ENCODE peak calls at places on chromosome 3, in five cellular contexts. One of them, this sample, is unnamed.

GRCh38 chr3:70992131-70992530 is 591.4 kb downstream of the FOXP1 start:
- DNase-seq in HL-60: no peak
- DNase-seq in choroid plexus epithelial cell: no peak
- DNase-seq in HFFc6: no peak
- DNase-seq in HCT116: no peak
- DNase-seq in this sample: no peak

GRCh38 chr3:169984287-169984686 is 17.7 kb downstream of the SEC62 start:
- DNase-seq in HL-60: no peak
- DNase-seq in choroid plexus epithelial cell: no peak
- DNase-seq in HFFc6: no peak
- DNase-seq in HCT116: no peak
- DNase-seq in this sample: no peak

GRCh38 chr3:154247806-154248480 is 76.3 kb downstream of the DHX36 start:
- DNase-seq in HL-60: no peak
- DNase-seq in choroid plexus epithelial cell: no peak
- DNase-seq in HFFc6: no peak
- DNase-seq in HCT116: no peak
- DNase-seq in this sample: no peak

GRCh38 chr3:16803019-16803418 is 81.7 kb upstream of the PLCL2 start:
- DNase-seq in HL-60: no peak
- DNase-seq in choroid plexus epithelial cell: no peak
- DNase-seq in HFFc6: no peak
- DNase-seq in HCT116: no peak
- DNase-seq in this sample: no peak

GRCh38 chr3:133301194-133301593 is 98.7 kb upstream of the BFSP2 start:
- DNase-seq in HL-60: no peak
- DNase-seq in choroid plexus epithelial cell: peak
- DNase-seq in HFFc6: peak
- DNase-seq in HCT116: no peak
- DNase-seq in this sample: peak

GRCh38 chr3:24583004-24583403 is 88.4 kb upstream of the THRB start:
- DNase-seq in HL-60: no peak
- DNase-seq in choroid plexus epithelial cell: peak
- DNase-seq in HFFc6: no peak
- DNase-seq in HCT116: no peak
- DNase-seq in this sample: no peak

GRCh38 chr3:184765730-184766074 is 46.3 kb upstream of the VPS8 start:
- DNase-seq in HL-60: peak
- DNase-seq in choroid plexus epithelial cell: no peak
- DNase-seq in HFFc6: no peak
- DNase-seq in HCT116: no peak
- DNase-seq in this sample: no peak

GRCh38 chr3:24598691-24599090 is 104.0 kb upstream of the THRB start:
- DNase-seq in HL-60: no peak
- DNase-seq in choroid plexus epithelial cell: peak
- DNase-seq in HFFc6: no peak
- DNase-seq in HCT116: no peak
- DNase-seq in this sample: no peak

GRCh38 chr3:58647661-58648141 is 18.9 kb downstream of the FAM3D start:
- DNase-seq in HL-60: no peak
- DNase-seq in choroid plexus epithelial cell: no peak
- DNase-seq in HFFc6: no peak
- DNase-seq in HCT116: no peak
- DNase-seq in this sample: no peak

GRCh38 chr3:58236527-58237237 is 910 bp upstream of the ABHD6 start:
- DNase-seq in HL-60: no peak
- DNase-seq in choroid plexus epithelial cell: no peak
- DNase-seq in HFFc6: no peak
- DNase-seq in HCT116: no peak
- DNase-seq in this sample: no peak

GRCh38 chr3:110815008-110815583 is 256.5 kb upstream of the NECTIN3 start:
- DNase-seq in HL-60: no peak
- DNase-seq in choroid plexus epithelial cell: peak
- DNase-seq in HFFc6: peak
- DNase-seq in HCT116: peak
- DNase-seq in this sample: no peak

GRCh38 chr3:134965849-134966248 is 170.8 kb downstream of the EPHB1 start:
- DNase-seq in HL-60: no peak
- DNase-seq in choroid plexus epithelial cell: no peak
- DNase-seq in HFFc6: no peak
- DNase-seq in HCT116: no peak
- DNase-seq in this sample: no peak

GRCh38 chr3:185728630-185729334 is 96.1 kb downstream of the IGF2BP2 start:
- DNase-seq in HL-60: no peak
- DNase-seq in choroid plexus epithelial cell: peak
- DNase-seq in HFFc6: peak
- DNase-seq in HCT116: no peak
- DNase-seq in this sample: no peak

GRCh38 chr3:188468196-188468595 is 314.2 kb downstream of the LPP start:
- DNase-seq in HL-60: no peak
- DNase-seq in choroid plexus epithelial cell: peak
- DNase-seq in HFFc6: no peak
- DNase-seq in HCT116: no peak
- DNase-seq in this sample: peak

GRCh38 chr3:69359916-69360315 is 26.0 kb downstream of the FRMD4B start:
- DNase-seq in HL-60: no peak
- DNase-seq in choroid plexus epithelial cell: no peak
- DNase-seq in HFFc6: no peak
- DNase-seq in HCT116: no peak
- DNase-seq in this sample: no peak

GRCh38 chr3:137205394-137206060 is 247.7 kb downstream of the IL20RB start:
- DNase-seq in HL-60: no peak
- DNase-seq in choroid plexus epithelial cell: no peak
- DNase-seq in HFFc6: no peak
- DNase-seq in HCT116: no peak
- DNase-seq in this sample: no peak

GRCh38 chr3:107798381-107798780 is 275.6 kb downstream of the BBX start:
- DNase-seq in HL-60: no peak
- DNase-seq in choroid plexus epithelial cell: peak
- DNase-seq in HFFc6: no peak
- DNase-seq in HCT116: no peak
- DNase-seq in this sample: peak

GRCh38 chr3:13015286-13016082 is 57.7 kb downstream of the IQSEC1 start:
- DNase-seq in HL-60: no peak
- DNase-seq in choroid plexus epithelial cell: no peak
- DNase-seq in HFFc6: no peak
- DNase-seq in HCT116: no peak
- DNase-seq in this sample: no peak

GRCh38 chr3:21484323-21485154 is 266.5 kb downstream of the ZNF385D start:
- DNase-seq in HL-60: no peak
- DNase-seq in choroid plexus epithelial cell: peak
- DNase-seq in HFFc6: peak
- DNase-seq in HCT116: no peak
- DNase-seq in this sample: peak

GRCh38 chr3:172808969-172809546 is 58.5 kb downstream of the ECT2 start:
- DNase-seq in HL-60: peak
- DNase-seq in choroid plexus epithelial cell: peak
- DNase-seq in HFFc6: peak
- DNase-seq in HCT116: peak
- DNase-seq in this sample: peak
- TF ChIP-seq CTCF in HL-60: no peak
- TF ChIP-seq CTCF in choroid plexus epithelial cell: peak
- TF ChIP-seq CTCF in HFFc6: peak
- TF ChIP-seq CTCF in HCT116: peak
- TF ChIP-seq CTCF in this sample: no peak

GRCh38 chr3:127002195-127003174 is 19.6 kb downstream of the PLXNA1 start:
- DNase-seq in HL-60: no peak
- DNase-seq in choroid plexus epithelial cell: peak
- DNase-seq in HFFc6: peak
- DNase-seq in HCT116: no peak
- DNase-seq in this sample: peak
- TF ChIP-seq CTCF in HL-60: no peak
- TF ChIP-seq CTCF in choroid plexus epithelial cell: peak
- TF ChIP-seq CTCF in HFFc6: peak
- TF ChIP-seq CTCF in HCT116: peak
- TF ChIP-seq CTCF in this sample: peak

GRCh38 chr3:178479860-178480259 is 56.4 kb upstream of the KCNMB2 start:
- DNase-seq in HL-60: no peak
- DNase-seq in choroid plexus epithelial cell: no peak
- DNase-seq in HFFc6: no peak
- DNase-seq in HCT116: no peak
- DNase-seq in this sample: no peak
- TF ChIP-seq CTCF in HL-60: no peak
- TF ChIP-seq CTCF in choroid plexus epithelial cell: no peak
- TF ChIP-seq CTCF in HFFc6: no peak
- TF ChIP-seq CTCF in HCT116: no peak
- TF ChIP-seq CTCF in this sample: no peak

GRCh38 chr3:29416514-29416913 is 135.6 kb downstream of the RBMS3 start:
- DNase-seq in HL-60: no peak
- DNase-seq in choroid plexus epithelial cell: no peak
- DNase-seq in HFFc6: no peak
- DNase-seq in HCT116: no peak
- DNase-seq in this sample: no peak
- TF ChIP-seq CTCF in HL-60: no peak
- TF ChIP-seq CTCF in choroid plexus epithelial cell: no peak
- TF ChIP-seq CTCF in HFFc6: no peak
- TF ChIP-seq CTCF in HCT116: no peak
- TF ChIP-seq CTCF in this sample: no peak

This sample was measured in astrocyte of the spinal cord.